ENCODE peak calls at places on chromosomes 16 and 17, in six cellular contexts. M is H54; A is cardiac muscle cell; V is stimulated activated CD4-positive, alpha-beta T cell treated with anti-CD3 and anti-CD28 coated beads, Interleukin-4, amount 100 ng/mL, for 4 hours; B is H7; Z is activated naive CD4-positive, alpha-beta T cell. P is an unnamed sample.

GRCh38 chr16:54936086-54936978 is 5.7 kb downstream of the IRX5 start:
- DNase-seq in B (peak), Z (no peak), V (no peak), M (no peak), A (peak), P (no peak)

GRCh38 chr17:33989357-33990148 is 265.5 kb upstream of the CCL2 start:
- DNase-seq in Z (no peak), M (no peak), A (no peak), V (no peak), B (no peak), P (no peak)

GRCh38 chr16:57386381-57386951 is 14.2 kb downstream of the CX3CL1 start:
- DNase-seq in V (no peak), Z (no peak), B (no peak), A (no peak), M (no peak), P (no peak)

GRCh38 chr17:17150450-17150804 is 55.7 kb downstream of the PLD6 start:
- DNase-seq in B (no peak), A (no peak), M (no peak), V (no peak), Z (no peak), P (no peak)

GRCh38 chr17:14756469-14756868 is 455.6 kb downstream of the HS3ST3B1 start:
- DNase-seq in M (no peak), Z (no peak), A (no peak), B (no peak), V (no peak), P (no peak)

GRCh38 chr16:24986512-24987303 is 28.5 kb downstream of the ARHGAP17 start:
- DNase-seq in M (no peak), A (peak), B (no peak), Z (no peak), V (no peak), P (no peak)

GRCh38 chr17:83119987-83120864 is 40.8 kb downstream of the METRNL start:
- DNase-seq in M (no peak), A (no peak), Z (no peak), B (peak), V (no peak), P (no peak)

GRCh38 chr17:11712445-11712844 is 114.2 kb downstream of the DNAH9 start:
- DNase-seq in M (no peak), A (no peak), B (no peak), Z (no peak), V (no peak), P (no peak)

GRCh38 chr16:49631521-49632041 is 224.3 kb downstream of the ZNF423 start:
- DNase-seq in B (no peak), V (no peak), Z (no peak), M (no peak), A (no peak), P (no peak)

GRCh38 chr17:8224891-8225812 is 14.8 kb upstream of the AURKB start:
- DNase-seq in V (no peak), Z (no peak), A (no peak), M (no peak), B (no peak), P (no peak)

GRCh38 chr17:74999523-74999922 is 12.1 kb downstream of the CDR2L start:
- DNase-seq in V (no peak), A (no peak), M (no peak), Z (no peak), B (no peak), P (no peak)

GRCh38 chr17:79242873-79243602 is 168.4 kb downstream of the ENGASE start:
- DNase-seq in Z (no peak), M (peak), V (no peak), B (no peak), A (no peak), P (no peak)

GRCh38 chr16:57266531-57267268 is 17.8 kb downstream of the PLLP start:
- DNase-seq in A (no peak), B (peak), M (no peak), V (no peak), Z (no peak), P (no peak)

GRCh38 chr17:44522883-44523671 is 19.9 kb upstream of the GPATCH8 start:
- DNase-seq in M (peak), A (peak), V (peak), Z (peak), B (peak), P (peak)

GRCh38 chr17:17120294-17120693 is 78.0 kb downstream of the MPRIP start:
- DNase-seq in A (no peak), M (no peak), Z (no peak), V (no peak), B (no peak), P (no peak)

GRCh38 chr17:45345554-45346254 is 28.9 kb upstream of the MAP3K14 start:
- DNase-seq in V (no peak), B (no peak), Z (no peak), M (no peak), A (no peak), P (no peak)

GRCh38 chr16:48971571-48972071 is 310.0 kb downstream of the CBLN1 start:
- DNase-seq in M (no peak), A (no peak), Z (no peak), B (peak), V (no peak), P (no peak)

GRCh38 chr17:76714822-76715461 is 4.2 kb upstream of the MXRA7 start:
- DNase-seq in B (peak), M (no peak), A (peak), V (peak), Z (peak), P (no peak)

GRCh38 chr17:76232342-76232741 is 8.0 kb downstream of the RNF157 start:
- DNase-seq in M (no peak), A (no peak), Z (no peak), B (no peak), V (no peak), P (no peak)

GRCh38 chr17:77622627-77623026 is 335.9 kb upstream of the TNRC6C start:
- DNase-seq in M (no peak), A (no peak), B (no peak), V (no peak), Z (no peak), P (no peak)

GRCh38 chr16:57071840-57072541 is 20.4 kb upstream of the CPNE2 start:
- DNase-seq in Z (no peak), V (no peak), M (no peak), B (no peak), A (no peak), P (no peak)

GRCh38 chr16:58644765-58645487 is 15.3 kb upstream of the CNOT1 start:
- DNase-seq in V (no peak), Z (no peak), B (no peak), A (no peak), M (no peak), P (no peak)

GRCh38 chr16:84465154-84465553 is 39.3 kb downstream of the MEAK7 start:
- DNase-seq in B (no peak), M (no peak), V (no peak), Z (no peak), A (no peak), P (no peak)

GRCh38 chr17:45336390-45337182 is 19.8 kb upstream of the MAP3K14 start:
- DNase-seq in B (no peak), Z (no peak), A (no peak), M (no peak), V (no peak), P (no peak)

GRCh38 chr16:65745-66144 is 6.7 kb downstream of the RHBDF1 start:
- DNase-seq in B (peak), V (peak), A (peak), M (peak), Z (peak), P (peak)

GRCh38 chr16:84239910-84240309 is at the start of gene KCNG4:
- DNase-seq in V (no peak), Z (no peak), M (no peak), A (no peak), B (peak), P (no peak)

GRCh38 chr16:49458656-49459445 is 85.2 kb downstream of the C16orf78 start:
- DNase-seq in M (no peak), V (no peak), A (no peak), Z (no peak), B (no peak), P (no peak)

GRCh38 chr17:74815671-74816370 is 39.7 kb upstream of the NAT9 start:
- DNase-seq in V (no peak), M (no peak), B (peak), Z (no peak), A (peak), P (no peak)

GRCh38 chr17:77555741-77556291 is 402.7 kb upstream of the TNRC6C start:
- DNase-seq in A (no peak), V (no peak), Z (no peak), B (peak), M (no peak), P (no peak)

GRCh38 chr17:82587234-82588086 is 60.8 kb downstream of the WDR45B start:
- DNase-seq in B (peak), M (no peak), Z (no peak), V (no peak), A (no peak), P (no peak)

GRCh38 chr16:87063543-87063942 is 253.6 kb downstream of the C16orf95 start:
- DNase-seq in B (no peak), A (no peak), M (no peak), V (no peak), Z (no peak), P (no peak)

GRCh38 chr17:50640701-50641338 is 6.1 kb downstream of the ABCC3 start:
- DNase-seq in B (no peak), M (no peak), Z (no peak), A (no peak), V (no peak), P (no peak)

GRCh38 chr16:264440-264951 is 11.2 kb downstream of the RGS11 start:
- DNase-seq in V (no peak), A (no peak), M (no peak), B (peak), Z (no peak), P (no peak)

GRCh38 chr17:6305613-6306360 is 129.1 kb downstream of the AIPL1 start:
- DNase-seq in B (no peak), A (no peak), M (no peak), Z (no peak), V (no peak), P (no peak)

GRCh38 chr16:54720259-54720658 is 210.4 kb upstream of the IRX5 start:
- DNase-seq in Z (no peak), B (no peak), M (no peak), V (no peak), A (no peak), P (no peak)

GRCh38 chr17:35614835-35615234 is 27.7 kb downstream of the AP2B1 start:
- DNase-seq in B (no peak), V (no peak), A (no peak), M (no peak), Z (no peak), P (no peak)

GRCh38 chr17:49830605-49831004 is 17.3 kb downstream of the TAC4 start:
- DNase-seq in B (no peak), Z (no peak), V (no peak), A (no peak), M (no peak), P (no peak)

GRCh38 chr17:49576121-49576905 is 642 bp downstream of the NXPH3 start:
- DNase-seq in Z (no peak), A (peak), M (peak), V (no peak), B (peak), P (no peak)

GRCh38 chr16:2952679-2953078 is 11.4 kb upstream of the KREMEN2 start:
- DNase-seq in V (no peak), Z (no peak), M (no peak), A (no peak), B (no peak), P (no peak)

GRCh38 chr17:56779306-56779705 is 54.4 kb downstream of the C17orf67 start:
- DNase-seq in Z (no peak), M (no peak), A (no peak), B (no peak), V (no peak), P (no peak)